ENCODE peak calls at places on chromosomes 13 and 19, in nine cellular contexts. D, C, P, N, U, J, V, O and Q are unnamed samples.

GRCh38 chr13:50893211-50893852 is 16.3 kb upstream of the RNASEH2B start:
- DNase-seq in O (peak; percentile 19), V (no peak), P (no peak), D (no peak), U (no peak), J (no peak), N (no peak), C (peak; percentile 46), Q (no peak)

GRCh38 chr19:8085606-8086464 is 33.3 kb downstream of the CCL25 start:
- DNase-seq in J (no peak), O (no peak), N (no peak), D (no peak), U (no peak), C (no peak), P (no peak), V (no peak), Q (no peak)

GRCh38 chr19:21697698-21698097 is 69.7 kb downstream of the ZNF100 start:
- DNase-seq in O (no peak), U (no peak), D (no peak), N (no peak), J (no peak), P (no peak), C (no peak), V (no peak), Q (no peak)

GRCh38 chr13:59801107-59801880 is 362.4 kb downstream of the DIAPH3 start:
- DNase-seq in U (no peak), V (no peak), J (no peak), C (no peak), D (no peak), P (no peak), N (no peak), O (no peak), Q (no peak)

GRCh38 chr13:27334774-27335490 is 64.3 kb downstream of the RASL11A start:
- DNase-seq in P (no peak), O (peak; percentile 90), U (no peak), C (no peak), V (no peak), J (no peak), D (no peak), N (no peak), Q (no peak)

GRCh38 chr13:46995874-46996273 is 99.0 kb upstream of the HTR2A start:
- DNase-seq in J (no peak), N (no peak), C (no peak), D (no peak), U (no peak), P (no peak), V (no peak), O (no peak), Q (no peak)

GRCh38 chr19:30664358-30665058 is 292.3 kb downstream of the ZNF536 start:
- DNase-seq in V (peak; percentile 63), U (peak; percentile 36), C (peak; percentile 83), D (no peak), P (no peak), O (peak; percentile 4), N (peak; percentile 84), J (no peak), Q (peak; percentile 38)

GRCh38 chr13:102556806-102557205 is 40.0 kb upstream of the TPP2 start:
- DNase-seq in O (no peak), N (no peak), P (no peak), V (no peak), U (no peak), C (no peak), D (no peak), J (no peak), Q (no peak)

GRCh38 chr13:36142735-36143134 is 11.6 kb upstream of the DCLK1 start:
- DNase-seq in D (no peak), O (no peak), U (no peak), C (peak; percentile 14), P (no peak), J (no peak), V (no peak), N (no peak), Q (no peak)

GRCh38 chr13:34730966-34731365 is 211.1 kb upstream of the NBEA start:
- DNase-seq in J (no peak), O (no peak), V (no peak), U (peak; percentile 30), D (no peak), C (no peak), N (no peak), P (no peak), Q (no peak)

GRCh38 chr13:28718186-28718537 is 608 bp downstream of the SLC46A3 start:
- DNase-seq in P (no peak), N (no peak), D (no peak), J (no peak), U (no peak), V (no peak), C (no peak), O (peak; percentile 12), Q (no peak)

GRCh38 chr19:2964874-2965273 is 12.5 kb upstream of the TLE6 start:
- DNase-seq in U (no peak), J (no peak), V (no peak), P (no peak), O (no peak), N (no peak), C (no peak), D (no peak), Q (no peak)

GRCh38 chr19:2960120-2960519 is 15.3 kb upstream of the ZNF77 start:
- DNase-seq in N (no peak), V (no peak), J (no peak), O (no peak), D (no peak), P (no peak), C (no peak), U (no peak), Q (no peak)

GRCh38 chr19:2957160-2957559 is 12.4 kb upstream of the ZNF77 start:
- DNase-seq in U (no peak), P (no peak), D (no peak), V (no peak), O (no peak), J (no peak), N (no peak), C (no peak), Q (no peak)

GRCh38 chr19:2963122-2963521 is 14.2 kb upstream of the TLE6 start:
- DNase-seq in V (no peak), C (no peak), O (no peak), P (no peak), J (no peak), U (no peak), D (no peak), N (no peak), Q (no peak)

GRCh38 chr19:2962018-2962670 is 15.2 kb upstream of the TLE6 start:
- DNase-seq in V (no peak), U (no peak), C (peak; percentile 96), N (peak; percentile 57), P (peak; percentile 68), D (no peak), O (peak; percentile 89), J (peak; percentile 50), Q (no peak)
- H3K27ac ChIP-seq in V (peak overlapping the region; percentile 37), U (no peak overlapping the region), C (no peak overlapping the region), N (no peak overlapping the region), P (no peak overlapping the region), D (no peak overlapping the region), O (no peak overlapping the region), J (no peak overlapping the region), Q (no peak overlapping the region)

GRCh38 chr19:2779121-2779740 is 3.8 kb downstream of the SGTA start:
- DNase-seq in O (no peak), N (no peak), C (no peak), U (no peak), V (no peak), D (no peak), J (no peak), P (no peak), Q (no peak)
- H3K27ac ChIP-seq in O (no peak overlapping the region), N (no peak overlapping the region), C (no peak overlapping the region), U (no peak overlapping the region), V (peak overlapping the region; percentile 98), D (peak overlapping the region; percentile 61), J (no peak overlapping the region), P (no peak overlapping the region), Q (peak overlapping the region; percentile 73)

DNA sequence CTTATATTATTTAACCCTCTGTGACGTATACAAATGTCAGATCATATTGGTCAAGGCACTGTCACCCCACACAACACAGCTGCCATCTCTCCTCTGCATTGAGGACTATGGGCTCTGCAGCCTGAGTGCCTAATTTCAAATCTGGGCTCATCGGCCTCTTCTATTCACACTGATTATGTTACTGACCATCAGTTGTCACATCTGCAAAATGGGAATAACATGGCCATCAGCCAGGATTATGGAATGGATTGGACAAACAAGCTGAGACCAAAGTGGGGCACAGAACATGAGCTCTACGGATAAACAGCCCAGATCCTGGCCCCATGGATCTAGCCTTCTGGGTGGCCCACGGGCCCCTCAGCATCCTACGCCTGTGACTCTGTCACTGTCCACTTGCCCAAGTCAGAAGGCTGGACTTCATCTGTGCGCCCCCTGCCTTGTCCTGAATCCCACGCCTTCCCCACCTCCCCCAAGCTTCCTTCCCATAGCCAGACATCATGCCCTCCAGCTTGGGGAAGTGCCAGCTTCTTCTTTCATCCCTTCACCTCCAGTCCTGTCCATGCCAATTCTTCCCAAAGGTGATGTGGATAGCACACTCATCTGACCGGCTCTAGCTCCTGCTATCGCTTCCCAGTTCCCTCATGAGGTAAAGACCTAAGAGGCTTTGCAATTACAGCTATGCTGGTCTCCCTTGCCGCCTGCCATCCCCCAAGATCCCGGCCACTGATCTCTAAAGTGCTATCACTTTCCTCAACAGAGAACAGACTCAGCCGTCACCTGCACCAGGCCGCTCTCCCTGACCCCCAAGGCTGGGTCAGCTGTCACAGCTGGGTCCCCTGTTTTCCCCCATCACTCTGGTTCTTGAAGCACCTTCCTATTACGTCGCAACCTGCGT is 872 bp downstream of the FARSA start:
- DNase-seq in J (no peak), P (no peak), O (no peak), U (no peak), C (no peak), D (no peak), N (no peak), V (no peak), Q (no peak)
- H3K27ac ChIP-seq in J (no peak overlapping the region), P (peak overlapping the region; percentile 89), O (peak overlapping the region; percentile 80), U (peak overlapping the region; percentile 71), C (no peak overlapping the region), D (peak overlapping the region; percentile 81), N (no peak overlapping the region), V (peak overlapping the region; percentile 85), Q (peak overlapping the region; percentile 81)

GRCh38 chr19:47505506-47505905 is 9.4 kb downstream of the NAPA start:
- DNase-seq in N (peak; percentile 14), V (no peak), P (no peak), D (no peak), O (no peak), U (no peak), C (no peak), J (no peak), Q (no peak)
- H3K27ac ChIP-seq in N (no peak overlapping the region), V (peak overlapping the region; percentile 81), P (no peak overlapping the region), D (peak overlapping the region; percentile 53), O (no peak overlapping the region), U (no peak overlapping the region), C (no peak overlapping the region), J (no peak overlapping the region), Q (no peak overlapping the region)

GRCh38 chr19:12064266-12065099 is at the start of gene ZNF844:
- DNase-seq in P (no peak), N (peak; percentile 98), J (peak; percentile 98), V (peak; percentile 99), O (peak; percentile 81), D (peak; percentile 97), U (peak; percentile 98), C (peak; percentile 97), Q (peak; percentile 95)

GRCh38 chr19:12065100-12065538 is 588 bp downstream of the ZNF844 start:
- DNase-seq in D (peak; percentile 29), O (peak; percentile 38), V (peak; percentile 22), J (no peak), U (no peak), C (peak; percentile 61), P (no peak), N (peak; percentile 33), Q (peak; percentile 36)
- H3K27ac ChIP-seq in D (peak overlapping the region; percentile 98), O (peak overlapping the region; percentile 65), V (peak overlapping the region; percentile 95), J (peak overlapping the region; percentile 75), U (peak overlapping the region; percentile 97), C (peak overlapping the region; percentile 85), P (no peak overlapping the region), N (peak overlapping the region; percentile 54), Q (peak overlapping the region; percentile 89)